ENCODE peak calls at places on chromosome 9, in four cellular contexts. S is OCI-LY7, V is Karpas-422, Z is lung microvascular endothelial cell. C is an unnamed sample.

GRCh38 chr9:134193912-134194535 is 29.7 kb upstream of the RNU6ATAC start:
- DNase-seq in Z (no peak), V (no peak), S (no peak), C (no peak)

GRCh38 chr9:81150016-81150625 is 539.2 kb downstream of the TLE1 start:
- DNase-seq in Z (no peak), V (no peak), S (no peak), C (no peak)

GRCh38 chr9:137669261-137669672 is 50.5 kb downstream of the EHMT1 start:
- DNase-seq in V (peak; percentile 54), Z (peak; percentile 17), S (no peak), C (no peak)

GRCh38 chr9:86718373-86718772 is 228.9 kb downstream of the GAS1 start:
- DNase-seq in V (no peak), S (no peak), Z (no peak), C (no peak)

GRCh38 chr9:95018099-95018927 is 291.8 kb downstream of the AOPEP start:
- DNase-seq in Z (peak; percentile 95), V (no peak), S (no peak), C (no peak)

GRCh38 chr9:38359689-38360385 is 32.7 kb upstream of the ALDH1B1 start:
- DNase-seq in Z (no peak), S (no peak), V (no peak), C (no peak)

GRCh38 chr9:87787735-87788134 is 61.8 kb downstream of the CTSL start:
- DNase-seq in S (no peak), Z (no peak), V (no peak), C (no peak)

GRCh38 chr9:131276891-131277672 is 772 bp upstream of the FAM78A start:
- DNase-seq in Z (no peak), S (peak; percentile 31), V (peak; percentile 66), C (peak; percentile 68)

GRCh38 chr9:87547665-87548064 is 50.0 kb downstream of the DAPK1 start:
- DNase-seq in V (no peak), S (no peak), Z (peak; percentile 19), C (no peak)

GRCh38 chr9:106799146-106799545 is 63.8 kb upstream of the ZNF462 start:
- DNase-seq in S (no peak), Z (peak; percentile 66), V (no peak), C (no peak)

GRCh38 chr9:120974181-120974580 is 47.6 kb upstream of the TRAF1 start:
- DNase-seq in Z (no peak), S (no peak), V (no peak), C (no peak)

GRCh38 chr9:126398403-126399058 is 71.9 kb downstream of the MVB12B start:
- DNase-seq in S (peak; percentile 54), V (peak; percentile 84), Z (peak; percentile 66), C (peak; percentile 87)

GRCh38 chr9:133944746-133945135 is 47.4 kb downstream of the VAV2 start:
- DNase-seq in S (no peak), V (no peak), Z (peak; percentile 94), C (no peak)

GRCh38 chr9:107983191-107983603 is 493.6 kb upstream of the KLF4 start:
- DNase-seq in Z (peak; percentile 46), S (no peak), V (no peak), C (no peak)

GRCh38 chr9:36903541-36904435 is 130.3 kb downstream of the PAX5 start:
- DNase-seq in Z (peak; percentile 87), V (no peak), S (no peak), C (no peak)

GRCh38 chr9:110143969-110144545 is 63.9 kb downstream of the C9orf152 start:
- DNase-seq in S (peak; percentile 87), Z (peak; percentile 52), V (peak; percentile 82), C (no peak)

GRCh38 chr9:21294325-21294724 is 10.8 kb downstream of the IFNA5 start:
- DNase-seq in V (no peak), S (no peak), Z (peak; percentile 12), C (no peak)

GRCh38 chr9:129640086-129640870 is 1.7 kb downstream of the ASB6 start:
- DNase-seq in Z (peak; percentile 29), S (no peak), V (peak; percentile 69), C (no peak)

GRCh38 chr9:36280989-36281388 is 22.7 kb upstream of the GNE start:
- DNase-seq in S (no peak), Z (no peak), V (no peak), C (no peak)

GRCh38 chr9:123923377-123923776 is 6.5 kb downstream of the DENND1A start:
- DNase-seq in V (peak; percentile 34), Z (no peak), S (no peak), C (no peak)

GRCh38 chr9:112925058-112925641 is 34.5 kb upstream of the SLC46A2 start:
- DNase-seq in V (peak; percentile 56), Z (peak; percentile 44), S (no peak), C (no peak)

GRCh38 chr9:78592866-78593265 is 295.9 kb downstream of the PSAT1 start:
- DNase-seq in S (no peak), V (no peak), Z (no peak), C (no peak)

GRCh38 chr9:4508907-4509589 is 18.8 kb downstream of the SLC1A1 start:
- DNase-seq in V (no peak), Z (peak; percentile 27), S (no peak), C (no peak)

GRCh38 chr9:36584626-36585460 is 12.1 kb downstream of the MELK start:
- DNase-seq in V (no peak), Z (no peak), S (no peak), C (no peak)

GRCh38 chr9:18791074-18791473 is 241.9 kb downstream of the SAXO1 start:
- DNase-seq in V (peak; percentile 83), S (peak; percentile 15), Z (no peak), C (no peak)

GRCh38 chr9:110969971-110970381 is 68.3 kb downstream of the LPAR1 start:
- DNase-seq in S (no peak), Z (no peak), V (no peak), C (no peak)

GRCh38 chr9:116124472-116125040 is 29.0 kb upstream of the PAPPA start:
- DNase-seq in V (no peak), S (no peak), Z (no peak), C (no peak)